ENCODE peak calls at places on chromosomes 4 and X, in five cellular contexts. Q is H1, F is GM12878, X is K562, Y is HepG2. S is an unnamed sample.
A peak's percentile ranks its signal among the peaks of the same experiment; 100 is the strongest.

GRCh38 chr4:90445380-90445779 is 318.2 kb downstream of the CCSER1 start:
- DNase-seq in Y (no peak), X (no peak), Q (no peak), F (no peak), S (no peak)

GRCh38 chr4:4714330-4714729 is 145.1 kb upstream of the MSX1 start:
- DNase-seq in X (no peak), Y (no peak), F (no peak), Q (no peak), S (no peak)

GRCh38 chr4:10089346-10089745 is 27.3 kb downstream of the WDR1 start:
- DNase-seq in Y (peak; percentile 7), X (no peak), Q (no peak), F (no peak), S (no peak)

GRCh38 chrX:389021-389441 is 2.3 kb upstream of the PPP2R3B start:
- DNase-seq in F (no peak), X (no peak), Q (no peak), Y (peak; percentile 55), S (no peak)

GRCh38 chr4:72954811-72955210 is 114.7 kb downstream of the COX18 start:
- DNase-seq in X (no peak), F (no peak), Y (no peak), Q (no peak), S (no peak)

GRCh38 chr4:33831667-33832066 is 2412.6 kb downstream of the ARAP2 start:
- DNase-seq in F (no peak), Y (no peak), X (no peak), Q (no peak), S (no peak)

GRCh38 chr4:74456849-74457395 is 12.0 kb downstream of the AREG start:
- DNase-seq in F (no peak), X (no peak), Q (no peak), Y (no peak), S (no peak)

GRCh38 chr4:77385124-77385969 is 220.3 kb upstream of the CXCL13 start:
- DNase-seq in Y (peak; percentile 41), Q (peak; percentile 73), F (peak; percentile 15), X (peak; percentile 49), S (peak; percentile 22)

GRCh38 chr4:78592104-78592783 is 40.7 kb downstream of the ANXA3 start:
- DNase-seq in Q (no peak), X (peak; percentile 55), F (no peak), Y (no peak), S (peak; percentile 3)

GRCh38 chr4:141660880-141661279 is 24.5 kb downstream of the IL15 start:
- DNase-seq in Q (no peak), Y (no peak), F (no peak), X (no peak), S (no peak)

GRCh38 chr4:169024762-169025161 is 14.7 kb upstream of the CBR4 start:
- DNase-seq in F (no peak), Q (no peak), Y (no peak), X (peak; percentile 29), S (peak; percentile 69)

GRCh38 chrX:44708470-44708869 is 135.4 kb upstream of the DUSP21 start:
- DNase-seq in F (no peak), Q (no peak), X (peak; percentile 69), Y (no peak), S (no peak)

GRCh38 chrX:44770111-44770510 is 73.7 kb upstream of the DUSP21 start:
- DNase-seq in F (no peak), X (no peak), Y (no peak), Q (no peak), S (no peak)

GRCh38 chr4:151436093-151436518 is 27.1 kb downstream of the FHIP1A start:
- DNase-seq in X (no peak), F (no peak), Y (no peak), Q (no peak), S (no peak)

GRCh38 chr4:100593933-100594332 is 76.1 kb upstream of the EMCN start:
- DNase-seq in X (no peak), Q (no peak), F (no peak), Y (no peak), S (no peak)

GRCh38 chr4:90081432-90082195 is 45.6 kb upstream of the CCSER1 start:
- DNase-seq in Q (no peak), Y (no peak), F (no peak), X (no peak), S (no peak)

GRCh38 chrX:13764765-13765164 is 30.2 kb downstream of the OFD1 start:
- DNase-seq in Q (no peak), Y (peak; percentile 1), F (no peak), X (peak; percentile 28), S (peak; percentile 72)

GRCh38 chr4:26326791-26327190 is 6.0 kb downstream of the RBPJ start:
- DNase-seq in Q (no peak), Y (no peak), F (no peak), X (no peak), S (no peak)

GRCh38 chrX:7146703-7147430 is 645 bp upstream of the STS start:
- DNase-seq in X (peak; percentile 42), Q (no peak), F (no peak), Y (no peak), S (no peak)

GRCh38 chrX:153200462-153200861 is 21.4 kb downstream of the MAGEA1 start:
- DNase-seq in X (no peak), F (no peak), Q (no peak), Y (no peak), S (no peak)

GRCh38 chr4:98745372-98745771 is 87.0 kb upstream of the TSPAN5 start:
- DNase-seq in X (peak; percentile 29), Y (peak; percentile 23), Q (no peak), F (no peak), S (peak; percentile 5)

GRCh38 chr4:126028871-126029270 is 714.1 kb downstream of the FAT4 start:
- DNase-seq in Q (no peak), F (no peak), Y (no peak), X (no peak), S (no peak)

GRCh38 chr4:84915396-84915780 is 51.1 kb downstream of the WDFY3 start:
- DNase-seq in F (no peak), Y (no peak), Q (no peak), X (no peak), S (no peak)

GRCh38 chrX:134525086-134525792 is 65.3 kb downstream of the HPRT1 start:
- DNase-seq in F (no peak), Y (no peak), X (no peak), Q (no peak), S (no peak)

GRCh38 chrX:9293051-9293496 is 171.8 kb upstream of the TBL1X start:
- DNase-seq in F (no peak), Y (no peak), X (no peak), Q (peak; percentile 47), S (peak; percentile 65)

GRCh38 chr4:153205028-153205648 is 895 bp downstream of the TRIM2 start:
- DNase-seq in X (no peak), Y (peak; percentile 45), Q (peak; percentile 62), F (peak; percentile 24), S (no peak)

GRCh38 chr4:56752985-56753384 is 68.5 kb downstream of the SPINK2 start:
- DNase-seq in Y (no peak), F (no peak), X (no peak), Q (no peak), S (no peak)

GRCh38 chr4:153403761-153404160 is 59.3 kb downstream of the MND1 start:
- DNase-seq in Q (no peak), F (no peak), Y (no peak), X (no peak), S (no peak)

GRCh38 chr4:87848622-87849351 is 16.0 kb downstream of the MEPE start:
- DNase-seq in Q (no peak), X (peak; percentile 45), Y (peak; percentile 47), F (no peak), S (peak; percentile 58)

GRCh38 chr4:54315561-54315960 is 86.5 kb downstream of the PDGFRA start:
- DNase-seq in X (no peak), F (peak; percentile 86), Y (no peak), Q (no peak), S (no peak)

GRCh38 chr4:128465523-128465922 is 177.9 kb upstream of the PGRMC2 start:
- DNase-seq in X (no peak), Q (no peak), Y (no peak), F (no peak), S (no peak)

GRCh38 chr4:128459547-128459946 is 171.9 kb upstream of the PGRMC2 start:
- DNase-seq in F (no peak), X (no peak), Q (no peak), Y (no peak), S (no peak)

GRCh38 chr4:128462104-128462783 is 174.6 kb upstream of the PGRMC2 start:
- DNase-seq in Y (no peak), Q (no peak), F (no peak), X (no peak), S (no peak)

GRCh38 chr4:128463006-128463405 is 175.4 kb upstream of the PGRMC2 start:
- DNase-seq in F (no peak), X (no peak), Y (no peak), Q (no peak), S (no peak)

GRCh38 chr4:128461300-128462103 is 173.9 kb upstream of the PGRMC2 start:
- DNase-seq in F (no peak), Y (no peak), Q (no peak), X (peak; percentile 49), S (no peak)
- TF ChIP-seq CHD2 in F (no peak), Y (no peak), Q (no peak), X (no peak), S (no peak)

DNA sequence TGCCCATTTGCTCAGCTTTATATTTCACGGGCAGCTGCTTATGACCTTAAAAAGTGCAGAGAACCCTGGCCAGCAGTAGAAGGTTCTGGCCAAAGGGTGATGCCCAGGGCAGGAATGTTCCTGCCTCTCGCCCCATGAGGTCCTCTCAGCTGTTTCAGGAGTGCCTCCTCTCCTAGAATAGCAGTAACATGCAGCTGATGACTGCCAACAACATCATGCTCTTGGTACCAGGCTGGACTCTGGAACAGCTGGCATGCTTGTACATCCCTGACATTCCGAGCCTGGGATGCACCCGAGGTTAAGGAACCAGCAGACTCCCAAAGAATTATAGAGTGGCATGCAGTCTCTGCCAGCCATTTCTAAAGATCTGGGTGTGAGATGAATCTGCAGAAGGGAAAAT is 11.7 kb upstream of the TENM3 start:
- DNase-seq in F (no peak), Y (no peak), Q (no peak), X (no peak), S (no peak)
- H3K9ac ChIP-seq in F (no peak overlapping the region), Y (no peak overlapping the region), Q (no peak overlapping the region), X (no peak overlapping the region), S (no peak overlapping the region)

DNA sequence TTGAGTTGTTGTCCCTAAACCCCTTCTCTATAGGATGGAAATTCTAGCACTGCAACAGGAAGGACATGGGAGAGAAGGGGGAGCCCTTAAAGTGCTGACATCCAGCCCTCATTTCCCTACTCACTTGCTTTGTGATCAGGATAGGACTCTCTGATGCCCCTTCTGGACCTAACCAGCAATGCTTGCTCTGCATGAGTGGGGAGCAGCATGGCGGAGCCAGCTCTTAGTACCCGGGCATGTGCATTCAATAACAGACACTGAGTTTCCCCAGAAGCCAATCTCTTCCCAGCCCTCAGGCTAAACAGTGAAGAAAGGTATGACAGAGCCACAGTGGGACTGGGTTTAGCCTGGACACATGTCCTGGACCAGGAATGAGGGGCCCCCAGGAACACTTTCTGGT is 14.0 kb downstream of the SOD3 start:
- DNase-seq in Q (peak; percentile 53), X (peak; percentile 30), F (no peak), Y (no peak), S (no peak)
- TF ChIP-seq CHD2 in Q (no peak), X (no peak), F (no peak), Y (no peak), S (no peak)

DNA sequence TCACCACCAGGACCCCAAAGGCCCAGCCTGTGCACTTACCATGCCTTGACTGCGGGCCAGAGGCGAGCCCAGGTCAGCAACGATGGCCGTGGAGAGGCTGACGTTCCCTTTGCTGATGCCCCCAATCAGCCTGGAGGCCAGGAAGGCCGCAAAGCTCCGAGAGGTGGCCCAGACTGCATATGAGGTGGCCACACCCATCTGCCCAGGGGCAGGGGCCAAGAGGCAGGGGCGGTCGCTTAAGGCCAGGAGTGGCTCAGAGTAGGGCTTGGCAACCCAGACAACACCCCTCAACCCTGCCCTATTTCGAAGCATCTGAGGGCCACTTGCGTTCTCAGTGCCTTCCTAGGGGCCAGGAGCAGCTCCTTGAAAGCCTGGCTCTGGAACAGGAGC is 30.6 kb downstream of the NOP14 start:
- DNase-seq in F (no peak), X (no peak), Q (no peak), Y (no peak), S (no peak)
- H3K9ac ChIP-seq in F (peak overlapping the region; percentile 49), X (no peak overlapping the region), Q (peak overlapping the region; percentile 11), Y (no peak overlapping the region), S (peak overlapping the region; percentile 65)

S was measured in SK-N-SH.